ENCODE peak calls at places on chromosomes 1 and 21, in four cellular contexts. Z is endothelial cell of umbilical vein; K is trophoblast cell; G is CD8-positive, alpha-beta T cell. Q is an unnamed sample. For H3K9me3, the result is how much of the 10 kb centered on the place peaks cover.

GRCh38 chr1:156508205-156508954 is 7.8 kb upstream of the MEF2D start:
- DNase-seq in Z (no peak), K (no peak), G (no peak), Q (no peak)

GRCh38 chr1:32339363-32339978 is 3.4 kb upstream of the MARCKSL1 start:
- DNase-seq in Z (no peak), K (peak), G (no peak), Q (no peak)

GRCh38 chr1:39109653-39110052 is 83.5 kb downstream of the NDUFS5 start:
- DNase-seq in Z (no peak), K (no peak), G (no peak), Q (no peak)

GRCh38 chr1:169110265-169110664 is 3.8 kb downstream of the ATP1B1 start:
- DNase-seq in Z (peak), K (no peak), G (no peak), Q (no peak)

GRCh38 chr1:105138445-105138821 is 1388.7 kb downstream of the AMY1C start:
- DNase-seq in Z (no peak), K (no peak), G (no peak), Q (no peak)

GRCh38 chr1:113123737-113124136 is 50.7 kb downstream of the LRIG2 start:
- DNase-seq in Z (no peak), K (no peak), G (no peak), Q (no peak)

GRCh38 chr1:104878203-104878911 is 1128.7 kb downstream of the AMY1C start:
- DNase-seq in Z (no peak), K (no peak), G (no peak), Q (no peak)

GRCh38 chr1:203276916-203277535 is 28.3 kb upstream of the BTG2 start:
- DNase-seq in Z (no peak), K (no peak), G (no peak), Q (no peak)

GRCh38 chr21:35232545-35233176 is 183.6 kb upstream of the RUNX1 start:
- DNase-seq in Z (peak), K (peak), G (no peak), Q (no peak)

GRCh38 chr1:27137022-27137542 is 17.8 kb downstream of the SLC9A1 start:
- DNase-seq in Z (no peak), K (no peak), G (peak), Q (peak)

GRCh38 chr21:29224006-29224405 is 74.7 kb upstream of the BACH1 start:
- DNase-seq in Z (no peak), K (no peak), G (no peak), Q (no peak)

GRCh38 chr1:40848530-40849189 is 13.5 kb downstream of the CITED4 start:
- DNase-seq in Z (peak), K (peak), G (no peak), Q (no peak)

GRCh38 chr1:52195161-52195560 is 53.3 kb downstream of the ZFYVE9 start:
- DNase-seq in Z (no peak), K (peak), G (no peak), Q (no peak)

GRCh38 chr1:169486281-169486904 is 649 bp upstream of the SLC19A2 start:
- DNase-seq in Z (no peak), K (peak), G (no peak), Q (no peak)

GRCh38 chr1:208979776-208980175 is 603.7 kb upstream of the CAMK1G start:
- DNase-seq in Z (no peak), K (no peak), G (no peak), Q (no peak)

GRCh38 chr1:113434081-113434873 is 44.0 kb downstream of the MAGI3 start:
- DNase-seq in Z (no peak), K (no peak), G (no peak), Q (no peak)

GRCh38 chr1:19024532-19024931 is 68.1 kb upstream of the IFFO2 start:
- DNase-seq in Z (no peak), K (no peak), G (no peak), Q (no peak)

GRCh38 chr1:153488731-153489130 is 28.3 kb upstream of the S100A7 start:
- DNase-seq in Z (no peak), K (no peak), G (no peak), Q (no peak)

GRCh38 chr1:59967141-59967697 is 40.6 kb upstream of the CYP2J2 start:
- DNase-seq in Z (peak), K (no peak), G (no peak), Q (no peak)

GRCh38 chr1:185158806-185159205 is 1.8 kb downstream of the SWT1 start:
- DNase-seq in Z (no peak), K (no peak), G (no peak), Q (no peak)

GRCh38 chr1:201149400-201149799 is 4.9 kb downstream of the TMEM9 start:
- DNase-seq in Z (peak), K (peak), G (no peak), Q (no peak)

GRCh38 chr1:239225396-239225795 is 161.0 kb upstream of the CHRM3 start:
- DNase-seq in Z (no peak), K (no peak), G (no peak), Q (no peak)

GRCh38 chr21:43902441-43902840 is 37.4 kb downstream of the AGPAT3 start:
- DNase-seq in Z (peak), K (no peak), G (no peak), Q (no peak)

GRCh38 chr1:22257286-22258275 is 114.7 kb upstream of the WNT4 start:
- DNase-seq in Z (no peak), K (no peak), G (no peak), Q (no peak)

GRCh38 chr1:228039986-228040385 is 33.2 kb downstream of the WNT3A start:
- DNase-seq in Z (no peak), K (no peak), G (no peak), Q (no peak)

GRCh38 chr1:22249928-22250680 is 107.2 kb upstream of the WNT4 start:
- DNase-seq in Z (no peak), K (peak), G (no peak), Q (no peak)

GRCh38 chr1:222464841-222465210 is 83.1 kb downstream of the HHIPL2 start:
- DNase-seq in Z (peak), K (peak), G (peak), Q (peak)

GRCh38 chr1:224482619-224483018 is 48.0 kb upstream of the WDR26 start:
- DNase-seq in Z (no peak), K (no peak), G (no peak), Q (no peak)

GRCh38 chr21:41952568-41953248 is 1.1 kb downstream of the C2CD2 start:
- DNase-seq in Z (peak), K (peak), G (no peak), Q (no peak)

GRCh38 chr1:206674745-206675175 is 9.9 kb upstream of the MAPKAPK2 start:
- DNase-seq in Z (no peak), K (peak), G (no peak), Q (no peak)

GRCh38 chr1:151815716-151816327 is 10.6 kb upstream of the LINGO4 start:
- DNase-seq in Z (no peak), K (no peak), G (peak), Q (peak)

GRCh38 chr1:160354388-160354985 is 11.3 kb downstream of the NCSTN start:
- DNase-seq in Z (no peak), K (peak), G (no peak), Q (no peak)

GRCh38 chr1:983736-984475 is 2.0 kb upstream of the PERM1 start:
- DNase-seq in Z (no peak), K (peak), G (peak), Q (peak)

GRCh38 chr21:46477765-46478164 is 19.1 kb downstream of the DIP2A start:
- DNase-seq in Z (no peak), K (peak), G (no peak), Q (no peak)

GRCh38 chr21:21997390-21998333 is 999.5 kb downstream of the NCAM2 start:
- DNase-seq in Z (no peak), K (peak), G (no peak), Q (no peak)

GRCh38 chr21:29302340-29302991 is 3.7 kb downstream of the BACH1 start:
- DNase-seq in Z (no peak), K (peak), G (no peak), Q (no peak)

GRCh38 chr1:32239335-32239734 is 7.7 kb upstream of the FAM167B start:
- DNase-seq in Z (no peak), K (no peak), G (no peak), Q (no peak)

GRCh38 chr1:21508580-21509350 is 458 bp upstream of the ALPL start:
- DNase-seq in Z (peak), K (peak), G (peak), Q (peak)

GRCh38 chr1:25833158-25833557 is 13.4 kb downstream of the MTFR1L start:
- DNase-seq in Z (no peak), K (peak), G (no peak), Q (no peak)

DNA sequence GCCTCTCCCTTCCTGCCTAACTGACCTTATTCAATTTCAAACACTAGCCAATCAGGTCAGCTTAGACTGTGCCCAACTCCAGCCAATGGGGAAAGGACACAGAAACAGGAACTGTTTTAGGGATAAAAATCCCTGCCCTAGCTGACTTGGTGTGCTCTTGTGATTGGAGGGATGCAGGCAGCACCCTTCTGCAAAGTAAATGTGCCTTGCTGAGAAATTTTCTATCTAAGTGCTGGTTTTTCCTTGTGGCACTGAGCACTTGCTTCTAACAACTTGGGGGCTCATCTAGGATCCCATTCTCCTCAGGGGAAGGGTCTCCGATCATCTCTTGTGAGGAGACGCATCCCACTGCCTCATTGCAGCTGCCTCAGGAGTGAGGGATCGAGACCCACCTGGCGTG is 10.7 kb upstream of the CD2 start:
- DNase-seq in Z (no peak), K (no peak), G (no peak), Q (no peak)
- H3K9me3 ChIP-seq in Z (under half), K (under half), G (under half), Q (under half)

DNA sequence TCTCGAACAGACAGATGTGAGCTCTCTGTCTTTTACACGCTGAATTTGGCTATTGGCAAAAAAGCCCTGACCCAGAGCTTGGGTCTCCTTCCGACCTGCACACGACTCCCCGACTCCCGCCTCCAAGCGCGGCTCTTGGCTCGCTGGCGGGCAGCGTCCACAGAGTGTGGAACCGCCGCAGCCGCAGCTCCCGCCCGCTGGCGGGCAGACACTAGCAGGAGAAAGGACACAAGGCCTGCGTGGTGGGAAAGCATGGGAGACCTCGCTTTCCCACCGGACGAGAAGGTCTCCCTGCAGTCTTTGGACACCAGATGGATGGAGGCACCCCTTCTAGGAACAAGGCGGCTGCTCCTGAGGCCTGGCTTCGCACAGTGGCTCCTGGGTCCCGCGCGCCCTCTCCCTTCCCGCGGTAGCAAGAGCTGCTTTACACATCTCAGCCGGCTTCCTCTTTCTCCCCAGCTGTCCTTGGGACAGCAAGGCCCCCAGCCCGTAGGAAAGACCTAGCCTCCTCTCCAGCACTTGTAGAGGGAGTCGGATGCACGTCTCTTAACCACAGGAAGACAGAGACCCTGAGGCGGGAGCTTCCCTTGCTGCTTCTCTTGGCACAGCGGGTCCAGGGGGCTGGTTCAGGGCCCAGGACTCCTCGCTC is 92.1 kb downstream of the PRKAB2 start:
- DNase-seq in Z (no peak), K (no peak), G (no peak), Q (no peak)
- H3K9me3 ChIP-seq in Z (under half), K (under half), G (under half), Q (under half)

GRCh38 chr1:4090976-4091660 is 191.0 kb upstream of the C1orf174 start:
- DNase-seq in Z (no peak), K (no peak), G (no peak), Q (no peak)

GRCh38 chr1:4090556-4090955 is 190.5 kb upstream of the C1orf174 start:
- DNase-seq in Z (no peak), K (no peak), G (no peak), Q (no peak)

GRCh38 chr1:4088676-4089075 is 188.6 kb upstream of the C1orf174 start:
- DNase-seq in Z (no peak), K (no peak), G (no peak), Q (no peak)

GRCh38 chr1:4087530-4088420 is 187.7 kb upstream of the C1orf174 start:
- DNase-seq in Z (no peak), K (no peak), G (no peak), Q (no peak)

DNA sequence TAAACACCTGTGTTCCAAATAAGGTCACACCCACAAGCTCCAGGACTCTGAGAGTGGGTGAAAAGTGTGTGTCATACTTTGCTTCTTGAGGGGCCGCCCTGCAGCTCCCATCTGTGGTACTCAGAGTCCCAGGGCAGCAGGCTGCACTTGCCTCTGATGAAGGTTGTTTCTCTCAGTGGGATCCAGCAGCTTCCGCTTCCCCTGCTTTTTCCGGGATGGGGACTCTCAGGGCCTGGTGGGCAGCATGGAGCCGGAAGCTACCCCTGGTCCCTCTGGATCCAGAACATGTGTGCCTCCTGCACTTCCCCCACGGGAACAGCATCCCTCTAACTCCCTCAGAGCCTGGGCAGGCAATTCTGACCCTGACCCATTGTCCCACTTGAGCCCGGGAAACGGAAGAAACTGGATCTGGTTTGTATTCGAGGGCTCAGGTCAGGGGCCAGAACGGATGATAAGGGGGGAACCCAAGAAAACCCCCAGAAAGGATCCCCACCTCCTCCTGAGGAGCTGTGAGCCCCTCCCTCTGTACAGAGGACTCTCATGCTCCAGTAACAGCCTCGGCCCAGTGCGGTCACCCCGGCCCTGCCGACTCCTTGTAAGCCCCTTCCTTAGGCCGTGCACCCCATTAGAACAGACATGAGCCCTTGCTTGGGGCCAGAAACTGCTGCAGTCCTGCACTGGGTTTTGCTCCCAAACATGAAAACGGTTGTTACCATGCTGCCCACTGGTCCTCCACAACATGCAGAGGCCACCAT is 189.5 kb upstream of the C1orf174 start:
- DNase-seq in Z (no peak), K (no peak), G (no peak), Q (no peak)
- H3K9me3 ChIP-seq in Z (under half), K (under half), G (under half), Q (under half)

DNA sequence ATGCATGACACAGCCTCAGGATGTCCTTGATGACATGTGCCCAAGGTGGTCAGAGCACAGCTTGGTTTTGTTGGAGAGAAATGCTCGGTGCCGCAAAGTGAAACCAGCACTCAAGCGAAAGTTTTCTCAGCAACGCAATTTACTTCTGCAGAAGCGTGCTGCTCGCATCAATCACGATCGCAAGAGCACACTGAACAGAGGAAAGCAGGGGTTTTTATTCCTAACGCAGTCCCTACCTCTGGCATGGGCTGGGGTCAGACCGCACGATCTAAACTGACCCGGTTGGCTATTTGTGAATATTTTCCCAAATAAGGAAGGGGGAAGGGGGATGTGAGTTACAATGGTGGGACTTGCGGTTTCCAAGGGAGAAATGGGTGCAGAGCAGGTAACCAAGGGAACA is 809 bp upstream of the ZNF669 start:
- DNase-seq in Z (no peak), K (no peak), G (no peak), Q (no peak)
- H3K9me3 ChIP-seq in Z (under half), K (under half), G (under half), Q (under half)

DNA sequence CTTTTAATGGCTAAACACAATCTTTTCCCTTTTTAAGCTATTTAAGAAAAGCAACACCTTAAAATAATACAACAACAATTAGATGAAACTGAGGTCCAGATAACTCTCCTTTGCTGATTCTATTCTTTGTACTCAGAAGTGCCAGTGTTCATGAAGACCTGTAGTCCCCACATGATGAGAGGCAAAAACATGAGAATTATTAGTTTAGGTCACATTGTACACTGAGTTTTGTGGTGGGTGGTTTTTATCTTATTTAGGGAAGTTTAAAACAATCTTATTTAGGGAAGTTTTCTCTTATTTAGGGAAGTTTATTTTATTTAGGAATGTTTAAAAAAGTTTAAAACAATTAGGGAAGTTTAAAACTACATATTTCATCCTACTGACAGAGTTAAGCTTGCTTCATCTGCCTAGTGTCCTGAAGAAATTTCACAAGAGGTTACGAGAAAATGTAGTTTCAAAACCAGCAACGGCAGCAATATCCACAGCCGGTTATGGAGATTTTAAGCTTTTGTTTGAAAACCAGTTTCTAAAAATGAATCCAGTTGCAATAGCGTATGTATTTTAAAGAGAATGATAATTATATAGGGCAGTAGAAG is 7.8 kb upstream of the OR14I1 start:
- DNase-seq in Z (no peak), K (no peak), G (no peak), Q (no peak)
- H3K9me3 ChIP-seq in Z (under half), K (under half), G (under half), Q (under half)